ENCODE peak calls at places on chromosome 10, in nine cellular contexts. One of them, this sample, is unnamed.
A peak's percentile ranks its signal among the peaks of the same experiment; 100 is the strongest.

GRCh38 chr10:126198681-126199080 is 189.6 kb downstream of the ADAM12 start:
- DNase-seq in adrenal gland: no peak
- DNase-seq in heart right ventricle: no peak
- DNase-seq in ovary: no peak
- DNase-seq in uterus: no peak
- DNase-seq in neural progenitor cell: no peak
- DNase-seq in trophoblast cell: no peak
- DNase-seq in stomach: no peak
- DNase-seq in naive thymus-derived CD4-positive, alpha-beta T cell: no peak
- DNase-seq in this sample: no peak

GRCh38 chr10:58952747-58953466 is 223.5 kb upstream of the PHYHIPL start:
- DNase-seq in adrenal gland: peak; percentile 69
- DNase-seq in naive thymus-derived CD4-positive, alpha-beta T cell: no peak
- DNase-seq in stomach: peak; percentile 46
- DNase-seq in heart right ventricle: no peak
- DNase-seq in uterus: peak; percentile 44
- DNase-seq in trophoblast cell: peak; percentile 77
- DNase-seq in ovary: peak; percentile 60
- DNase-seq in neural progenitor cell: peak; percentile 64
- DNase-seq in this sample: no peak

GRCh38 chr10:47309403-47310089 is 9.5 kb downstream of the GDF10 start:
- DNase-seq in naive thymus-derived CD4-positive, alpha-beta T cell: no peak
- DNase-seq in neural progenitor cell: peak; percentile 32
- DNase-seq in ovary: no peak
- DNase-seq in heart right ventricle: no peak
- DNase-seq in uterus: no peak
- DNase-seq in trophoblast cell: no peak
- DNase-seq in stomach: no peak
- DNase-seq in adrenal gland: no peak
- DNase-seq in this sample: no peak

GRCh38 chr10:12966067-12966466 is 35.4 kb downstream of the CCDC3 start:
- DNase-seq in ovary: no peak
- DNase-seq in stomach: no peak
- DNase-seq in neural progenitor cell: no peak
- DNase-seq in adrenal gland: no peak
- DNase-seq in naive thymus-derived CD4-positive, alpha-beta T cell: no peak
- DNase-seq in uterus: no peak
- DNase-seq in trophoblast cell: no peak
- DNase-seq in heart right ventricle: no peak
- DNase-seq in this sample: no peak

GRCh38 chr10:42982886-42983594 is 93.8 kb upstream of the RET start:
- DNase-seq in uterus: no peak
- DNase-seq in stomach: peak; percentile 16
- DNase-seq in heart right ventricle: no peak
- DNase-seq in trophoblast cell: no peak
- DNase-seq in naive thymus-derived CD4-positive, alpha-beta T cell: no peak
- DNase-seq in adrenal gland: no peak
- DNase-seq in neural progenitor cell: no peak
- DNase-seq in ovary: no peak
- DNase-seq in this sample: no peak

GRCh38 chr10:34698248-34698831 is 116.8 kb downstream of the PARD3 start:
- DNase-seq in neural progenitor cell: no peak
- DNase-seq in adrenal gland: no peak
- DNase-seq in trophoblast cell: no peak
- DNase-seq in uterus: no peak
- DNase-seq in heart right ventricle: no peak
- DNase-seq in naive thymus-derived CD4-positive, alpha-beta T cell: no peak
- DNase-seq in stomach: no peak
- DNase-seq in ovary: no peak
- DNase-seq in this sample: no peak

GRCh38 chr10:93445978-93446720 is 36.0 kb downstream of the MYOF start:
- DNase-seq in adrenal gland: peak; percentile 23
- DNase-seq in heart right ventricle: no peak
- DNase-seq in stomach: no peak
- DNase-seq in neural progenitor cell: no peak
- DNase-seq in ovary: no peak
- DNase-seq in naive thymus-derived CD4-positive, alpha-beta T cell: no peak
- DNase-seq in uterus: peak; percentile 12
- DNase-seq in trophoblast cell: peak; percentile 50
- DNase-seq in this sample: no peak

GRCh38 chr10:130767116-130767730 is 544.3 kb downstream of the TCERG1L start:
- DNase-seq in ovary: no peak
- DNase-seq in adrenal gland: no peak
- DNase-seq in uterus: no peak
- DNase-seq in neural progenitor cell: no peak
- DNase-seq in stomach: no peak
- DNase-seq in naive thymus-derived CD4-positive, alpha-beta T cell: no peak
- DNase-seq in trophoblast cell: no peak
- DNase-seq in heart right ventricle: no peak
- DNase-seq in this sample: no peak

GRCh38 chr10:79277579-79277978 is 69.7 kb upstream of the PPIF start:
- DNase-seq in stomach: no peak
- DNase-seq in naive thymus-derived CD4-positive, alpha-beta T cell: no peak
- DNase-seq in neural progenitor cell: peak; percentile 36
- DNase-seq in uterus: no peak
- DNase-seq in trophoblast cell: no peak
- DNase-seq in ovary: no peak
- DNase-seq in heart right ventricle: no peak
- DNase-seq in adrenal gland: peak; percentile 75
- DNase-seq in this sample: no peak

GRCh38 chr10:13066527-13066926 is 33.4 kb upstream of the OPTN start:
- DNase-seq in naive thymus-derived CD4-positive, alpha-beta T cell: no peak
- DNase-seq in trophoblast cell: no peak
- DNase-seq in heart right ventricle: no peak
- DNase-seq in adrenal gland: no peak
- DNase-seq in uterus: no peak
- DNase-seq in stomach: no peak
- DNase-seq in neural progenitor cell: no peak
- DNase-seq in ovary: no peak
- DNase-seq in this sample: no peak

GRCh38 chr10:26556756-26557640 is 118.9 kb downstream of the APBB1IP start:
- DNase-seq in trophoblast cell: peak; percentile 82
- DNase-seq in neural progenitor cell: peak; percentile 66
- DNase-seq in stomach: no peak
- DNase-seq in heart right ventricle: no peak
- DNase-seq in naive thymus-derived CD4-positive, alpha-beta T cell: peak; percentile 59
- DNase-seq in adrenal gland: peak; percentile 52
- DNase-seq in ovary: no peak
- DNase-seq in uterus: no peak
- DNase-seq in this sample: peak; percentile 59

GRCh38 chr10:126256864-126257263 is 131.4 kb downstream of the ADAM12 start:
- DNase-seq in neural progenitor cell: peak; percentile 54
- DNase-seq in adrenal gland: no peak
- DNase-seq in trophoblast cell: no peak
- DNase-seq in stomach: no peak
- DNase-seq in heart right ventricle: no peak
- DNase-seq in naive thymus-derived CD4-positive, alpha-beta T cell: no peak
- DNase-seq in uterus: no peak
- DNase-seq in ovary: no peak
- DNase-seq in this sample: no peak

GRCh38 chr10:60114765-60115586 is 208.6 kb upstream of the CCDC6 start:
- DNase-seq in uterus: peak; percentile 23
- DNase-seq in naive thymus-derived CD4-positive, alpha-beta T cell: peak; percentile 49
- DNase-seq in ovary: no peak
- DNase-seq in trophoblast cell: peak; percentile 81
- DNase-seq in heart right ventricle: no peak
- DNase-seq in stomach: no peak
- DNase-seq in neural progenitor cell: peak; percentile 74
- DNase-seq in adrenal gland: peak; percentile 15
- DNase-seq in this sample: peak; percentile 50

GRCh38 chr10:42985436-42986316 is 91.2 kb upstream of the RET start:
- DNase-seq in trophoblast cell: no peak
- DNase-seq in uterus: peak; percentile 4
- DNase-seq in stomach: peak; percentile 21
- DNase-seq in ovary: no peak
- DNase-seq in naive thymus-derived CD4-positive, alpha-beta T cell: no peak
- DNase-seq in adrenal gland: no peak
- DNase-seq in heart right ventricle: no peak
- DNase-seq in neural progenitor cell: no peak
- DNase-seq in this sample: no peak

GRCh38 chr10:129719415-129719739 is 244.7 kb downstream of the EBF3 start:
- DNase-seq in heart right ventricle: no peak
- DNase-seq in neural progenitor cell: no peak
- DNase-seq in naive thymus-derived CD4-positive, alpha-beta T cell: no peak
- DNase-seq in trophoblast cell: no peak
- DNase-seq in ovary: no peak
- DNase-seq in stomach: no peak
- DNase-seq in adrenal gland: no peak
- DNase-seq in uterus: no peak
- DNase-seq in this sample: no peak

GRCh38 chr10:126569513-126570447 is 100.7 kb downstream of the C10orf90 start:
- DNase-seq in adrenal gland: no peak
- DNase-seq in naive thymus-derived CD4-positive, alpha-beta T cell: no peak
- DNase-seq in neural progenitor cell: no peak
- DNase-seq in ovary: no peak
- DNase-seq in trophoblast cell: peak; percentile 73
- DNase-seq in uterus: no peak
- DNase-seq in stomach: no peak
- DNase-seq in heart right ventricle: no peak
- DNase-seq in this sample: no peak

GRCh38 chr10:128796513-128796912 is 670.3 kb upstream of the MKI67 start:
- DNase-seq in neural progenitor cell: no peak
- DNase-seq in heart right ventricle: no peak
- DNase-seq in adrenal gland: no peak
- DNase-seq in uterus: no peak
- DNase-seq in ovary: no peak
- DNase-seq in naive thymus-derived CD4-positive, alpha-beta T cell: no peak
- DNase-seq in stomach: no peak
- DNase-seq in trophoblast cell: no peak
- DNase-seq in this sample: no peak

GRCh38 chr10:3056280-3057037 is 10.9 kb upstream of the PFKP start:
- DNase-seq in uterus: no peak
- DNase-seq in trophoblast cell: peak; percentile 67
- DNase-seq in stomach: no peak
- DNase-seq in naive thymus-derived CD4-positive, alpha-beta T cell: no peak
- DNase-seq in neural progenitor cell: no peak
- DNase-seq in ovary: no peak
- DNase-seq in adrenal gland: no peak
- DNase-seq in heart right ventricle: no peak
- DNase-seq in this sample: no peak

DNA sequence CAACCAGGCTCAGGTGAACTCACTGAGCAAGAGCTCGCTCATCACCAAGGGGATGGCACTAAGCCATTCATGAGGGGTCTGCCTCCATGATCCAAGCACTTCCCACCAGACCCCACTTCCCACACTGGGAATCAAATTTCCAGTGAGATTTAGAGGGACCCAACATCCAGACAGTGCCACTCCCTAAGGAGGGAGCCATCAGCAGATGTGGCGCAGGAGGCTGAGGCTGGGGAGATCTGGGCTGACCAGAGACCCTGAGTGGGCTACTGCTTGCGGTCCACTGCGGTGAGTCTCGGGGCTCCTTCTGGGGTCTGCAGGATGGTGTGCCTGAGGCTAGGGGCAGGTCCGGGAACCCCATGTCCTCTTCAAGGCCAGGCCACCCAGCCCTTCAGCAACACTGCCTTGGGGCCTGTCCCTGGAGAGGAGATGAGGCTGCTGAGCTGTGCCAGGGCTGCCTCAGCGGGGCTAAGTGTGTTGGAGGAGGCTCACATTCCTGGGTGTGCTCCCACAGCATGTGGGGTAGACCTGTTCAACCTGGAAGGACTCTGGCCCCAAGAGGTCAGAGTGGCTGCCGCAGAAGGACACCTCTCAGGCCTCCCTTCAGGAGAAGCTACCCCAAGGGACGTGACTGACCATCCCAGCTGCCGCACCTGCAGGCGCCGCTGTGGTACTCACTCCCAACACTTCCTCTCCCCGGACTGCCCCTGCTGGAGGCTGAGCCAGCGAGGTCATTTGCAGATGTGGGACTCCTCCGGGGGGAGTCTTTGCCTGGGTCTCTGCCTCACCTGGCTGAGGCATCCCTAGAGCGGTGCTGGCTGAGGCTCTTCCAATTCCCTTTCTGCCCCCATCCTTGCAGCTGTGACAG is 22.4 kb upstream of the PCBD1 start:
- DNase-seq in uterus: no peak
- DNase-seq in ovary: no peak
- DNase-seq in adrenal gland: no peak
- DNase-seq in naive thymus-derived CD4-positive, alpha-beta T cell: no peak
- DNase-seq in stomach: no peak
- DNase-seq in neural progenitor cell: no peak
- DNase-seq in trophoblast cell: no peak
- DNase-seq in heart right ventricle: no peak
- DNase-seq in this sample: no peak
- H3K27me3 ChIP-seq in uterus: no peaks in the 10 kb centered on the region
- H3K27me3 ChIP-seq in ovary: no peaks in the 10 kb centered on the region
- H3K27me3 ChIP-seq in adrenal gland: no peaks in the 10 kb centered on the region
- H3K27me3 ChIP-seq in naive thymus-derived CD4-positive, alpha-beta T cell: no peaks in the 10 kb centered on the region
- H3K27me3 ChIP-seq in stomach: no peaks in the 10 kb centered on the region
- H3K27me3 ChIP-seq in neural progenitor cell: no peaks in the 10 kb centered on the region
- H3K27me3 ChIP-seq in trophoblast cell: peaks cover 2% of the 10 kb centered on the region
- H3K27me3 ChIP-seq in heart right ventricle: no peaks in the 10 kb centered on the region
- H3K27me3 ChIP-seq in this sample: no peaks in the 10 kb centered on the region

GRCh38 chr10:103584216-103585010 is 90.9 kb downstream of the NEURL1 start:
- DNase-seq in neural progenitor cell: no peak
- DNase-seq in naive thymus-derived CD4-positive, alpha-beta T cell: peak; percentile 61
- DNase-seq in stomach: no peak
- DNase-seq in ovary: peak; percentile 75
- DNase-seq in adrenal gland: no peak
- DNase-seq in heart right ventricle: peak; percentile 47
- DNase-seq in uterus: no peak
- DNase-seq in trophoblast cell: peak; percentile 53
- DNase-seq in this sample: peak; percentile 54
- H3K4me3 ChIP-seq in neural progenitor cell: no peak overlapping the region
- H3K4me3 ChIP-seq in naive thymus-derived CD4-positive, alpha-beta T cell: peak overlapping the region; percentile 91
- H3K4me3 ChIP-seq in stomach: peak overlapping the region; percentile 44
- H3K4me3 ChIP-seq in ovary: peak overlapping the region; percentile 38
- H3K4me3 ChIP-seq in adrenal gland: peak overlapping the region; percentile 52
- H3K4me3 ChIP-seq in heart right ventricle: peak overlapping the region; percentile 51
- H3K4me3 ChIP-seq in uterus: peak overlapping the region; percentile 53
- H3K4me3 ChIP-seq in trophoblast cell: no peak overlapping the region
- H3K4me3 ChIP-seq in this sample: peak overlapping the region; percentile 95

GRCh38 chr10:71462642-71462935 is 65.9 kb downstream of the CDH23 start:
- DNase-seq in trophoblast cell: no peak
- DNase-seq in naive thymus-derived CD4-positive, alpha-beta T cell: no peak
- DNase-seq in uterus: no peak
- DNase-seq in ovary: no peak
- DNase-seq in adrenal gland: no peak
- DNase-seq in neural progenitor cell: no peak
- DNase-seq in stomach: no peak
- DNase-seq in heart right ventricle: no peak
- DNase-seq in this sample: no peak
- H3K27me3 ChIP-seq in trophoblast cell: no peaks in the 10 kb centered on the region
- H3K27me3 ChIP-seq in naive thymus-derived CD4-positive, alpha-beta T cell: no peaks in the 10 kb centered on the region
- H3K27me3 ChIP-seq in uterus: no peaks in the 10 kb centered on the region
- H3K27me3 ChIP-seq in ovary: no peaks in the 10 kb centered on the region
- H3K27me3 ChIP-seq in adrenal gland: no peaks in the 10 kb centered on the region
- H3K27me3 ChIP-seq in neural progenitor cell: no peaks in the 10 kb centered on the region
- H3K27me3 ChIP-seq in stomach: peaks cover 15% of the 10 kb centered on the region
- H3K27me3 ChIP-seq in heart right ventricle: no peaks in the 10 kb centered on the region
- H3K27me3 ChIP-seq in this sample: no peaks in the 10 kb centered on the region

DNA sequence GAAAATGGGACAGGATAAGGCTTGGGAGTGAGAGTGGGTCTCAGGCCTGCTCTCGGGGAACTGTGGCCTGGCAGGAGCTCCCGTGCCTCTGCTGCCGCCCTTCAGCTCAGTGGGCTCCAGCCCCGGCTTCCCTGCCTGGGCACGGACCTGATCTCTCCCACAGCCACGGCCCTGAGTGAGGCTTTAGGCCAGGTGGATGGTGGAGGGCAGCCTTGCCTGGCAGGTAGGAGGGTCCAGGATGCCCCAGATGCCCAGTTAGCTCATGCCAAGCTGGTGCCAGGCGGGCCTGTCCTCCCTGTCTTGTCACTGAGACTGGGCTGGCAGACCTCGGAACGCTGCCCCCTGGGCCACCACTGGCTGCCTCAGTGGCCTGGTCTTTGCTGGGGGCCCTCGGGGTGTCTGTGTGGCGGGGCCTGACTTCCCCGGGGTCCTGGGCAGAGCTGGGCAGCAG is 116.6 kb downstream of the INPP5A start:
- DNase-seq in neural progenitor cell: no peak
- DNase-seq in uterus: no peak
- DNase-seq in naive thymus-derived CD4-positive, alpha-beta T cell: no peak
- DNase-seq in adrenal gland: no peak
- DNase-seq in stomach: no peak
- DNase-seq in trophoblast cell: no peak
- DNase-seq in ovary: peak; percentile 24
- DNase-seq in heart right ventricle: no peak
- DNase-seq in this sample: no peak
- H3K4me3 ChIP-seq in neural progenitor cell: no peak overlapping the region
- H3K4me3 ChIP-seq in uterus: no peak overlapping the region
- H3K4me3 ChIP-seq in naive thymus-derived CD4-positive, alpha-beta T cell: no peak overlapping the region
- H3K4me3 ChIP-seq in adrenal gland: no peak overlapping the region
- H3K4me3 ChIP-seq in stomach: no peak overlapping the region
- H3K4me3 ChIP-seq in trophoblast cell: no peak overlapping the region
- H3K4me3 ChIP-seq in ovary: no peak overlapping the region
- H3K4me3 ChIP-seq in heart right ventricle: no peak overlapping the region
- H3K4me3 ChIP-seq in this sample: no peak overlapping the region